ENCODE peak calls at places on chromosome 19, in five cellular contexts. O, I, D, L and W are unnamed samples.

GRCh38 chr19:2811221-2811722 is 8.4 kb upstream of the ZNF554 start:
- DNase-seq in D (no peak), O (peak; percentile 43), L (no peak), I (no peak), W (no peak)

GRCh38 chr19:47266401-47266885 is 8.2 kb upstream of the INAFM1 start:
- DNase-seq in D (no peak), I (no peak), L (no peak), O (no peak), W (no peak)

GRCh38 chr19:45496349-45496953 is 396 bp downstream of the RTN2 start:
- DNase-seq in D (no peak), I (peak; percentile 74), L (no peak), O (peak; percentile 76), W (peak; percentile 68)

GRCh38 chr19:52140077-52140710 is 456 bp upstream of the ZNF616 start:
- DNase-seq in I (no peak), O (no peak), D (no peak), L (no peak), W (no peak)

GRCh38 chr19:11949201-11949600 is 15.6 kb upstream of the ZNF763 start:
- DNase-seq in L (no peak), D (no peak), O (no peak), I (no peak), W (peak; percentile 70)

GRCh38 chr19:58380037-58380735 is 644 bp downstream of the ZNF837 start:
- DNase-seq in I (peak; percentile 22), O (no peak), L (peak; percentile 19), D (no peak), W (no peak)

GRCh38 chr19:15243236-15243957 is 11.1 kb upstream of the EPHX3 start:
- DNase-seq in I (no peak), L (no peak), O (no peak), D (no peak), W (no peak)

GRCh38 chr19:1469200-1469935 is 9.6 kb downstream of the C19orf25 start:
- DNase-seq in L (no peak), I (no peak), D (no peak), O (peak; percentile 77), W (no peak)

GRCh38 chr19:58429745-58430144 is 10.2 kb downstream of the ZNF132 start:
- DNase-seq in L (no peak), O (no peak), D (no peak), I (no peak), W (no peak)

GRCh38 chr19:12611361-12611699 is 610 bp downstream of the ZNF791 start:
- DNase-seq in L (peak; percentile 65), I (peak; percentile 86), O (peak; percentile 74), D (peak; percentile 61), W (no peak)

GRCh38 chr19:5697022-5697889 is 7.2 kb downstream of the RPL36 start:
- DNase-seq in I (no peak), D (no peak), L (no peak), O (no peak), W (peak; percentile 1)

GRCh38 chr19:50205681-50206138 is 2.3 kb downstream of the MYH14 start:
- DNase-seq in L (no peak), O (peak; percentile 69), D (no peak), I (no peak), W (no peak)

GRCh38 chr19:35882074-35882832 is 13.9 kb downstream of the APLP1 start:
- DNase-seq in D (peak; percentile 70), O (peak; percentile 74), I (no peak), L (peak; percentile 66), W (peak; percentile 89)

GRCh38 chr19:54517483-54517882 is 14.9 kb downstream of the LAIR2 start:
- DNase-seq in L (peak; percentile 27), I (no peak), D (peak; percentile 67), O (peak; percentile 81), W (peak; percentile 88)

GRCh38 chr19:7799640-7800355 is 30.2 kb upstream of the EVI5L start:
- DNase-seq in D (peak; percentile 31), I (no peak), O (peak; percentile 82), L (peak; percentile 56), W (peak; percentile 94)